ENCODE peak calls at places on chromosomes 16 and 17, in seven cellular contexts. P is memory B cell; U is left ventricle myocardium inferior; O is GF-D8; E is endodermal cell; G is smooth muscle cell of the brain vasculature; D is stimulated activated CD4-positive, alpha-beta T cell treated with anti-CD3 and anti-CD28 coated beads, Interleukin-2, amount 100 ng/mL, for 24 hours. R is an unnamed sample.

GRCh38 chr17:75346906-75347305 is 57.7 kb upstream of the SLC25A19 start:
- DNase-seq in P (no peak), U (no peak), O (peak), E (peak), G (no peak), D (peak), R (no peak)

GRCh38 chr16:80314042-80314441 is 226.8 kb upstream of the DYNLRB2 start:
- DNase-seq in P (no peak), U (no peak), O (no peak), E (no peak), G (no peak), D (no peak), R (no peak)

GRCh38 chr16:4733747-4734062 is 366 bp downstream of the ANKS3 start:
- DNase-seq in P (no peak), U (no peak), O (no peak), E (no peak), G (no peak), D (peak), R (no peak)

GRCh38 chr16:31145398-31145990 is 4.4 kb downstream of the PRSS36 start:
- DNase-seq in P (no peak), U (no peak), O (no peak), E (peak), G (no peak), D (no peak), R (no peak)

GRCh38 chr17:33039874-33040273 is 48.2 kb downstream of the SPACA3 start:
- DNase-seq in P (no peak), U (no peak), O (no peak), E (no peak), G (no peak), D (no peak), R (no peak)

GRCh38 chr17:49887744-49888360 is 40.0 kb upstream of the TAC4 start:
- DNase-seq in P (no peak), U (no peak), O (no peak), E (peak), G (no peak), D (no peak), R (no peak)

GRCh38 chr16:65713409-65713808 is 591.5 kb upstream of the CDH11 start:
- DNase-seq in P (no peak), U (no peak), O (no peak), E (peak), G (no peak), D (no peak), R (no peak)

GRCh38 chr16:13756411-13756810 is 163.5 kb upstream of the ERCC4 start:
- DNase-seq in P (no peak), U (no peak), O (no peak), E (no peak), G (no peak), D (no peak), R (no peak)

GRCh38 chr16:89118361-89119061 is 24.9 kb downstream of the ACSF3 start:
- DNase-seq in P (no peak), U (peak), O (no peak), E (peak), G (no peak), D (no peak), R (no peak)

GRCh38 chr17:57783338-57783742 is 38.2 kb upstream of the CCDC182 start:
- DNase-seq in P (peak), U (peak), O (no peak), E (peak), G (peak), D (peak), R (peak)

GRCh38 chr17:58487589-58488427 is at the start of gene HSF5:
- DNase-seq in P (peak), U (peak), O (no peak), E (peak), G (no peak), D (peak), R (no peak)

GRCh38 chr17:59863607-59864006 is 29.1 kb downstream of the TUBD1 start:
- DNase-seq in P (no peak), U (no peak), O (no peak), E (no peak), G (no peak), D (no peak), R (no peak)

GRCh38 chr17:79616801-79617200 is 6.0 kb upstream of the RBFOX3 start:
- DNase-seq in P (no peak), U (peak), O (no peak), E (peak), G (no peak), D (no peak), R (no peak)

GRCh38 chr17:63445571-63446217 is 412 bp downstream of the CYB561 start:
- DNase-seq in P (peak), U (no peak), O (no peak), E (peak), G (no peak), D (peak), R (no peak)

GRCh38 chr16:28038401-28038800 is 25.1 kb downstream of the GSG1L start:
- DNase-seq in P (no peak), U (no peak), O (no peak), E (no peak), G (no peak), D (no peak), R (no peak)

GRCh38 chr16:81455006-81455405 is 10.4 kb downstream of the CMIP start:
- DNase-seq in P (no peak), U (no peak), O (no peak), E (no peak), G (no peak), D (no peak), R (no peak)

GRCh38 chr17:69474171-69474831 is 59.8 kb downstream of the MAP2K6 start:
- DNase-seq in P (no peak), U (no peak), O (no peak), E (peak), G (no peak), D (no peak), R (no peak)

GRCh38 chr16:9345889-9346288 is 254.4 kb downstream of the HAPSTR1 start:
- DNase-seq in P (no peak), U (no peak), O (no peak), E (no peak), G (no peak), D (no peak), R (no peak)

GRCh38 chr16:64475627-64476351 is 646.1 kb downstream of the CDH11 start:
- DNase-seq in P (no peak), U (no peak), O (no peak), E (no peak), G (no peak), D (no peak), R (no peak)

GRCh38 chr17:17723354-17724261 is 42.4 kb downstream of the RAI1 start:
- DNase-seq in P (no peak), U (no peak), O (no peak), E (peak), G (no peak), D (peak), R (no peak)

GRCh38 chr16:83803811-83804210 is 4.0 kb upstream of the HSBP1 start:
- DNase-seq in P (no peak), U (no peak), O (no peak), E (no peak), G (no peak), D (no peak), R (no peak)

GRCh38 chr17:19346351-19347255 is 15.9 kb downstream of the B9D1 start:
- DNase-seq in P (no peak), U (peak), O (no peak), E (peak), G (no peak), D (no peak), R (peak)

GRCh38 chr16:86073103-86073625 is 174.2 kb downstream of the IRF8 start:
- DNase-seq in P (no peak), U (no peak), O (no peak), E (no peak), G (no peak), D (no peak), R (no peak)

GRCh38 chr17:48814504-48814903 is 2.5 kb downstream of the TTLL6 start:
- DNase-seq in P (peak), U (peak), O (no peak), E (peak), G (peak), D (peak), R (peak)

GRCh38 chr17:83127431-83128160 is 48.2 kb downstream of the METRNL start:
- DNase-seq in P (no peak), U (no peak), O (no peak), E (peak), G (no peak), D (no peak), R (no peak)

GRCh38 chr17:8004899-8005298 is 2.5 kb downstream of the GUCY2D start:
- DNase-seq in P (no peak), U (no peak), O (no peak), E (no peak), G (no peak), D (no peak), R (no peak)

GRCh38 chr17:80477647-80478478 is 1.5 kb upstream of the NPTX1 start:
- DNase-seq in P (no peak), U (no peak), O (no peak), E (peak), G (no peak), D (peak), R (no peak)

GRCh38 chr17:5784791-5785190 is 200.5 kb upstream of the NLRP1 start:
- DNase-seq in P (no peak), U (no peak), O (no peak), E (no peak), G (no peak), D (no peak), R (no peak)

R was measured in tibial nerve.